ENCODE peak calls at places on chromosomes 12 and 14, in four cellular contexts. N is GM12878, B is HepG2, I is K562. Q is an unnamed sample.

GRCh38 chr12:119870462-119870861 is 6.7 kb downstream of the CIT start:
- DNase-seq in N (no peak), B (no peak), I (no peak), Q (no peak)

GRCh38 chr12:11875414-11875935 is 195.3 kb upstream of the BCL2L14 start:
- DNase-seq in N (no peak), B (no peak), I (no peak), Q (no peak)

GRCh38 chr14:57293851-57294837 is 25.4 kb downstream of the AP5M1 start:
- DNase-seq in N (no peak), B (no peak), I (no peak), Q (no peak)

GRCh38 chr14:84017533-84017932 is 1512.4 kb upstream of the FLRT2 start:
- DNase-seq in N (no peak), B (no peak), I (no peak), Q (no peak)

GRCh38 chr12:93612719-93613228 is 40.3 kb downstream of the SOCS2 start:
- DNase-seq in N (no peak), B (no peak), I (no peak), Q (no peak)

GRCh38 chr14:68785817-68786490 is 6.9 kb downstream of the ZFP36L1 start:
- DNase-seq in N (no peak), B (no peak), I (no peak), Q (no peak)

GRCh38 chr12:90029317-90029716 is 320.7 kb upstream of the ATP2B1 start:
- DNase-seq in N (no peak), B (no peak), I (no peak), Q (peak; percentile 6)

GRCh38 chr14:101604935-101605767 is 43.9 kb downstream of the DIO3 start:
- DNase-seq in N (no peak), B (no peak), I (no peak), Q (no peak)

GRCh38 chr14:71591929-71592328 is 340.3 kb upstream of the RGS6 start:
- DNase-seq in N (no peak), B (no peak), I (no peak), Q (no peak)

GRCh38 chr12:88111074-88111652 is 30.7 kb downstream of the CEP290 start:
- DNase-seq in N (peak; percentile 2), B (peak; percentile 24), I (no peak), Q (peak; percentile 25)
- TF ChIP-seq NFIC in N (no peak), B (no peak), I (no peak), Q (no peak)

DNA sequence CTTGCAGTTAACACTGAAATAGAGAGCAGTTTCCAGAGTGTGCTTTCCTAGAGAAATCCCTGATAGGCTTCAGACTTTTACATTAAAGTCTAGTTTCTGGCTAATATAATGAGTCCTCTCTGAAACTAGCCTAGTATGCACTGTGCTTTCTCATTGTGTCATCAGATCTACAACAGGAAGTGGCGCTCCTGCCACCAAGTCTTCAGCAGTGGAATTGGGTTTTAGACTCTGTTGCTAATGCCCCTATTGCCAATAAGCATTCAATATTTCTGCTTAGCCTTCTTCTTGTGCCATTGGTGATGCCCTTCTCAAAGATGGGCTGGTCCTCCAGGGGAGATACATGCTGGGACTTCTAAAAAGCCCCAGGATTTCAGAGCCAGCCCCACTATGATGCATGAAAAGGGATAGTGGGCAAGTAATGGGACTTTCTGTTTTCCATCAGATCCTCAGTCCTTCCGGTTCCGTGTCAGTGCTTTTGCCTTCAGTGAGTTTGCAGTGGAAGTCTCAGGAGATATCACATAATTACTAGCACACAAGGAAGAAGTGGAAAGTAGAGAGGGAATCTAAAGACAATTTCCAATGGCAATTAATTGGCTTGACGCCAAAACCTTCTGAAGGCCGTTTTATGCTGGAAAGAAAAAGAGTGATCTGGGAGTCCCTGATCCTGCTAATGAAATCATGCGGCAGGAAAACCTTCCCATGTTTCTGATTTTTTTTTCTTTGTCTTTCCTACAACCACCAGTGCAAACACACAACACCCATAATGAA is 50.0 kb downstream of the SSPN start:
- DNase-seq in N (no peak), B (no peak), I (no peak), Q (no peak)
- TF ChIP-seq NFIC in N (no peak), B (no peak), I (peak; percentile 96), Q (peak; percentile 15)

GRCh38 chr14:91202234-91202974 is 42.1 kb downstream of the GPR68 start:
- DNase-seq in N (no peak), B (no peak), I (peak; percentile 73), Q (no peak)

GRCh38 chr14:91211017-91211416 is 33.5 kb downstream of the GPR68 start:
- DNase-seq in N (no peak), B (no peak), I (no peak), Q (no peak)

GRCh38 chr14:91207008-91207407 is 37.5 kb downstream of the GPR68 start:
- DNase-seq in N (no peak), B (no peak), I (no peak), Q (no peak)

GRCh38 chr14:91204657-91205056 is 39.8 kb downstream of the GPR68 start:
- DNase-seq in N (no peak), B (no peak), I (no peak), Q (no peak)

GRCh38 chr14:91205449-91205848 is 39.1 kb downstream of the GPR68 start:
- DNase-seq in N (no peak), B (no peak), I (no peak), Q (no peak)
- TF ChIP-seq NFIC in N (no peak), B (no peak), I (no peak), Q (no peak)

GRCh38 chr12:38977132-38977531 is 71.7 kb upstream of the CPNE8 start:
- DNase-seq in N (no peak), B (no peak), I (no peak), Q (no peak)
- TF ChIP-seq NFIC in N (no peak), B (no peak), I (no peak), Q (no peak)

GRCh38 chr14:33123281-33123680 is 184.6 kb downstream of the NPAS3 start:
- DNase-seq in N (no peak), B (no peak), I (no peak), Q (no peak)

GRCh38 chr14:33120966-33121365 is 182.3 kb downstream of the NPAS3 start:
- DNase-seq in N (no peak), B (no peak), I (no peak), Q (no peak)

GRCh38 chr14:33118653-33119052 is 180.0 kb downstream of the NPAS3 start:
- DNase-seq in N (no peak), B (no peak), I (no peak), Q (peak; percentile 2)

GRCh38 chr14:33120341-33120740 is 181.7 kb downstream of the NPAS3 start:
- DNase-seq in N (no peak), B (no peak), I (no peak), Q (no peak)
- TF ChIP-seq NFIC in N (no peak), B (no peak), I (no peak), Q (no peak)

GRCh38 chr14:39015360-39015961 is 87.6 kb downstream of the SEC23A start:
- DNase-seq in N (no peak), B (peak; percentile 84), I (peak; percentile 30), Q (peak; percentile 34)
- TF ChIP-seq NFIC in N (no peak), B (no peak), I (no peak), Q (no peak)